ENCODE peak calls at places on chromosomes 7 and 10, in seven cellular contexts. S, Y, T, U, P, H and B are unnamed samples.

GRCh38 chr7:32093415-32094408 is 23.5 kb upstream of the PDE1C start:
- DNase-seq in H (no peak), P (no peak), T (no peak), Y (no peak), S (no peak), U (no peak), B (no peak)

GRCh38 chr7:101486764-101487458 is 124.2 kb downstream of the COL26A1 start:
- DNase-seq in S (no peak), P (no peak), Y (no peak), T (no peak), H (peak; percentile 78), U (no peak), B (no peak)

GRCh38 chr7:86411804-86412203 is 231.9 kb upstream of the GRM3 start:
- DNase-seq in T (no peak), S (no peak), H (no peak), P (no peak), Y (no peak), U (no peak), B (no peak)

GRCh38 chr7:50119815-50120637 is 27.0 kb upstream of the ZPBP start:
- DNase-seq in H (peak; percentile 13), T (peak; percentile 53), U (peak; percentile 21), S (no peak), Y (no peak), P (peak; percentile 53), B (no peak)

GRCh38 chr7:22269057-22269456 is 87.9 kb downstream of the RAPGEF5 start:
- DNase-seq in H (no peak), P (no peak), U (no peak), S (no peak), Y (no peak), T (no peak), B (no peak)

GRCh38 chr10:106440767-106441166 is 723.7 kb downstream of the SORCS1 start:
- DNase-seq in U (no peak), T (no peak), Y (no peak), S (no peak), H (no peak), P (no peak), B (no peak)

GRCh38 chr7:115724400-115725056 is 306.0 kb downstream of the TFEC start:
- DNase-seq in H (no peak), Y (no peak), U (peak; percentile 11), P (no peak), S (no peak), T (no peak), B (no peak)

GRCh38 chr10:24448351-24449009 is 239.5 kb downstream of the KIAA1217 start:
- DNase-seq in Y (no peak), T (no peak), H (no peak), P (no peak), S (no peak), U (no peak), B (no peak)

GRCh38 chr10:86180861-86181260 is 185.7 kb downstream of the GRID1 start:
- DNase-seq in T (no peak), Y (no peak), U (no peak), P (no peak), H (no peak), S (no peak), B (no peak)

GRCh38 chr7:18834574-18835361 is 282.7 kb downstream of the TWIST1 start:
- DNase-seq in Y (no peak), T (no peak), H (no peak), U (no peak), S (no peak), P (no peak), B (no peak)

GRCh38 chr10:50908366-50908765 is 22.9 kb upstream of the A1CF start:
- DNase-seq in H (no peak), P (no peak), S (no peak), Y (no peak), T (no peak), U (no peak), B (no peak)

GRCh38 chr7:107068156-107068555 is 23.7 kb downstream of the PRKAR2B start:
- DNase-seq in Y (no peak), U (no peak), S (no peak), T (no peak), H (no peak), P (no peak), B (no peak)

GRCh38 chr7:128697301-128697905 is 25.3 kb downstream of the GARIN1A start:
- DNase-seq in H (peak; percentile 89), Y (no peak), S (no peak), T (peak; percentile 97), P (peak; percentile 86), U (peak; percentile 21), B (no peak)

GRCh38 chr10:114380060-114380459 is 24.2 kb downstream of the AFAP1L2 start:
- DNase-seq in P (no peak), T (no peak), H (no peak), U (no peak), S (no peak), Y (no peak), B (peak; percentile 41)

GRCh38 chr10:92915892-92916291 is 67.6 kb downstream of the EXOC6 start:
- DNase-seq in Y (no peak), H (no peak), T (no peak), S (no peak), U (no peak), P (no peak), B (no peak)

GRCh38 chr7:300048-300447 is 10.1 kb downstream of the FOXL3 start:
- DNase-seq in S (no peak), H (no peak), Y (no peak), U (no peak), P (no peak), T (no peak), B (no peak)

GRCh38 chr10:59748834-59749233 is 4.4 kb downstream of the MRLN start:
- DNase-seq in P (no peak), U (no peak), H (no peak), T (no peak), S (no peak), Y (no peak), B (no peak)

GRCh38 chr10:125123363-125124113 is 36.8 kb downstream of the CTBP2 start:
- DNase-seq in S (peak; percentile 96), T (no peak), H (no peak), U (no peak), P (no peak), Y (no peak), B (peak; percentile 12)

DNA sequence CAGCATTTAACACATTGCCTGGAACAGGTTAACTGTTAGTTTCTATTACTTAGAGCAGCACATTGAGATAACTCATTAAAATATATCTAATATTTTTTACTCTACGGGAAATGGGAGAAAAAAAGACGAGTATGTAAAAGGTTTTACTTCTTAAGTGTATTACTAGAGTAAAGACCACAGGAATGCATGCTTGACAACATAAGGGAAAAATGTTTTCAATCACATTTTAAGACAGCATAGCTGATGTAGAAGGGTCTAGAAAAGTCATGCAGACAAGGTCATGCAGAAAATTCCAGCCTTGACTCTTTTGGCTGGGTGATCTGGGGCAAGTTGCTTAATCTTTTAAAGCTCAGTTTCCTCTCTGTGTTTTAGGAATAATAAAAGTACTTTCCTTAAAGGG is 806.2 kb downstream of the CNTNAP2 start:
- DNase-seq in H (no peak), U (no peak), P (no peak), S (no peak), Y (no peak), T (no peak), B (no peak)
- TF ChIP-seq JUND in H (no peak), U (no peak), P (no peak), S (no peak), Y (no peak), T (no peak), B (no peak)

GRCh38 chr7:12093365-12093764 is 117.7 kb upstream of the TMEM106B start:
- DNase-seq in H (no peak), Y (no peak), S (no peak), P (no peak), U (no peak), T (no peak), B (no peak)

GRCh38 chr7:12090757-12091134 is 120.3 kb upstream of the TMEM106B start:
- DNase-seq in Y (no peak), P (no peak), S (no peak), T (no peak), H (peak; percentile 32), U (no peak), B (no peak)

GRCh38 chr7:12091164-12091563 is 119.9 kb upstream of the TMEM106B start:
- DNase-seq in S (no peak), P (no peak), H (peak; percentile 59), U (no peak), Y (no peak), T (no peak), B (no peak)

GRCh38 chr7:12092499-12093130 is 118.5 kb upstream of the TMEM106B start:
- DNase-seq in U (no peak), T (no peak), S (no peak), P (no peak), Y (no peak), H (no peak), B (peak; percentile 44)

GRCh38 chr7:12089951-12090756 is 120.9 kb upstream of the TMEM106B start:
- DNase-seq in T (no peak), P (no peak), H (peak; percentile 35), S (no peak), Y (no peak), U (no peak), B (peak; percentile 50)
- TF ChIP-seq JUND in T (no peak), P (no peak), H (no peak), S (no peak), Y (no peak), U (no peak), B (no peak)

GRCh38 chr10:25849268-25849667 is 84.8 kb upstream of the MYO3A start:
- DNase-seq in S (no peak), P (no peak), H (no peak), T (no peak), Y (no peak), U (no peak), B (no peak)

GRCh38 chr10:25849971-25850370 is 84.1 kb upstream of the MYO3A start:
- DNase-seq in U (no peak), S (no peak), Y (no peak), H (no peak), T (no peak), P (no peak), B (no peak)

GRCh38 chr10:25852364-25852941 is 81.6 kb upstream of the MYO3A start:
- DNase-seq in P (no peak), T (no peak), H (no peak), S (no peak), Y (no peak), U (no peak), B (no peak)

GRCh38 chr10:25851548-25851947 is 82.5 kb upstream of the MYO3A start:
- DNase-seq in Y (no peak), T (no peak), H (no peak), S (no peak), P (no peak), U (no peak), B (no peak)
- TF ChIP-seq JUND in Y (no peak), T (no peak), H (no peak), S (no peak), P (no peak), U (no peak), B (no peak)

DNA sequence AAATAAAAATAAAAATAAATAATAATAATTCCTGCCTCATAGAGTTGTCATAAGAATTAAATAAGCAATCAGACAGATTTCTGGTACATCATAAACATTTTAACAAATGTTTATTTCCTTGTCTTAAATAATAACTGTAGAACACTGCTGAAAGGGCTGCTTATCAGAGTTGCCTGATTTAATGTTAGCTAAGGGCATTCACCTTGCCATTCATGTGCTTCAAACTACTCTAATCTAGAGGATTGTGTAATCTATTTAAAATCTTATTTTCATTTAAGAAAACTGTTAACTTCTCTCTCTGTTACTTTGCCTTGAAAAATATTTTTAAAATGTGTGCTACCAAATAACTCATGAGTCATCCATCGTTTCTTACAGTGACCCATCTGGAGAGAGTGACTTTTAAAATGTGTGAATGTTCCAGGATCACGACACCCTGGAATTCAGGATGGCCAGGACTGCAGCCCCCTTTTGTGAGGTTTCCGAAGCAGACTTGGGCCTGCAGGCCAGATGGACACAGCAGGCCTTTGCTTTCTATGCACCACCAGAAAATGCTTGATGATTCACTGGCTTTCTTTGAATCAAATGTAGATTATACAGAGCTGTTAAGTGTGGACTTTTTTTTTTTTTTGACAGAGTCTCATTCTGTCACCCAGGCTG is 109.1 kb upstream of the TNS3 start:
- DNase-seq in H (no peak), S (no peak), P (no peak), U (no peak), Y (no peak), T (no peak), B (no peak)
- TF ChIP-seq JUND in H (peak; percentile 42), S (no peak), P (no peak), U (no peak), Y (no peak), T (no peak), B (no peak)